ENCODE peak calls at places on chromosome 17, in seven cellular contexts. One of them, this sample, is unnamed.

GRCh38 chr17:67238976-67239375 is 6.0 kb downstream of the HELZ start:
- DNase-seq in stimulated activated CD8-positive, alpha-beta memory T cell treated with anti-CD3 and anti-CD28 coated beads, Interleukin-2, amount 100 ng/mL, for 1 hour: no peak
- DNase-seq in HFF-Myc: no peak
- DNase-seq in activated CD8-positive, alpha-beta memory T cell treated with anti-CD3 and anti-CD28 coated beads for 4 hours: no peak
- DNase-seq in body of pancreas: no peak
- DNase-seq in NCI-H1694 treated with DMSO at 0.1 percent for 48 hours: no peak
- DNase-seq in CD4-positive, alpha-beta T cell: no peak
- DNase-seq in this sample: no peak

GRCh38 chr17:41486809-41487530 is 2.7 kb downstream of the KRT36 start:
- DNase-seq in CD4-positive, alpha-beta T cell: no peak
- DNase-seq in NCI-H1694 treated with DMSO at 0.1 percent for 48 hours: no peak
- DNase-seq in HFF-Myc: no peak
- DNase-seq in stimulated activated CD8-positive, alpha-beta memory T cell treated with anti-CD3 and anti-CD28 coated beads, Interleukin-2, amount 100 ng/mL, for 1 hour: no peak
- DNase-seq in activated CD8-positive, alpha-beta memory T cell treated with anti-CD3 and anti-CD28 coated beads for 4 hours: no peak
- DNase-seq in body of pancreas: peak
- DNase-seq in this sample: no peak

GRCh38 chr17:43768382-43768781 is 9.8 kb upstream of the SOST start:
- DNase-seq in CD4-positive, alpha-beta T cell: no peak
- DNase-seq in body of pancreas: no peak
- DNase-seq in stimulated activated CD8-positive, alpha-beta memory T cell treated with anti-CD3 and anti-CD28 coated beads, Interleukin-2, amount 100 ng/mL, for 1 hour: no peak
- DNase-seq in activated CD8-positive, alpha-beta memory T cell treated with anti-CD3 and anti-CD28 coated beads for 4 hours: no peak
- DNase-seq in NCI-H1694 treated with DMSO at 0.1 percent for 48 hours: no peak
- DNase-seq in HFF-Myc: no peak
- DNase-seq in this sample: peak

GRCh38 chr17:71085238-71086033 is 916.1 kb downstream of the KCNJ2 start:
- DNase-seq in HFF-Myc: no peak
- DNase-seq in activated CD8-positive, alpha-beta memory T cell treated with anti-CD3 and anti-CD28 coated beads for 4 hours: no peak
- DNase-seq in CD4-positive, alpha-beta T cell: no peak
- DNase-seq in body of pancreas: peak
- DNase-seq in NCI-H1694 treated with DMSO at 0.1 percent for 48 hours: no peak
- DNase-seq in stimulated activated CD8-positive, alpha-beta memory T cell treated with anti-CD3 and anti-CD28 coated beads, Interleukin-2, amount 100 ng/mL, for 1 hour: no peak
- DNase-seq in this sample: peak

GRCh38 chr17:82238562-82239201 is 9.8 kb downstream of the SLC16A3 start:
- DNase-seq in CD4-positive, alpha-beta T cell: peak
- DNase-seq in stimulated activated CD8-positive, alpha-beta memory T cell treated with anti-CD3 and anti-CD28 coated beads, Interleukin-2, amount 100 ng/mL, for 1 hour: no peak
- DNase-seq in body of pancreas: peak
- DNase-seq in activated CD8-positive, alpha-beta memory T cell treated with anti-CD3 and anti-CD28 coated beads for 4 hours: peak
- DNase-seq in HFF-Myc: peak
- DNase-seq in NCI-H1694 treated with DMSO at 0.1 percent for 48 hours: no peak
- DNase-seq in this sample: no peak

GRCh38 chr17:9002610-9003354 is 18.5 kb upstream of the NTN1 start:
- DNase-seq in stimulated activated CD8-positive, alpha-beta memory T cell treated with anti-CD3 and anti-CD28 coated beads, Interleukin-2, amount 100 ng/mL, for 1 hour: no peak
- DNase-seq in NCI-H1694 treated with DMSO at 0.1 percent for 48 hours: no peak
- DNase-seq in CD4-positive, alpha-beta T cell: no peak
- DNase-seq in body of pancreas: peak
- DNase-seq in HFF-Myc: no peak
- DNase-seq in activated CD8-positive, alpha-beta memory T cell treated with anti-CD3 and anti-CD28 coated beads for 4 hours: no peak
- DNase-seq in this sample: no peak

GRCh38 chr17:65627892-65628622 is 66.6 kb upstream of the AXIN2 start:
- DNase-seq in stimulated activated CD8-positive, alpha-beta memory T cell treated with anti-CD3 and anti-CD28 coated beads, Interleukin-2, amount 100 ng/mL, for 1 hour: no peak
- DNase-seq in activated CD8-positive, alpha-beta memory T cell treated with anti-CD3 and anti-CD28 coated beads for 4 hours: no peak
- DNase-seq in body of pancreas: peak
- DNase-seq in HFF-Myc: peak
- DNase-seq in NCI-H1694 treated with DMSO at 0.1 percent for 48 hours: no peak
- DNase-seq in CD4-positive, alpha-beta T cell: no peak
- DNase-seq in this sample: no peak

GRCh38 chr17:64205804-64206203 is 57.3 kb downstream of the TEX2 start:
- DNase-seq in NCI-H1694 treated with DMSO at 0.1 percent for 48 hours: no peak
- DNase-seq in HFF-Myc: no peak
- DNase-seq in CD4-positive, alpha-beta T cell: no peak
- DNase-seq in stimulated activated CD8-positive, alpha-beta memory T cell treated with anti-CD3 and anti-CD28 coated beads, Interleukin-2, amount 100 ng/mL, for 1 hour: no peak
- DNase-seq in activated CD8-positive, alpha-beta memory T cell treated with anti-CD3 and anti-CD28 coated beads for 4 hours: no peak
- DNase-seq in body of pancreas: no peak
- DNase-seq in this sample: no peak

GRCh38 chr17:40598928-40599627 is 33.8 kb upstream of the CCR7 start:
- DNase-seq in HFF-Myc: no peak
- DNase-seq in activated CD8-positive, alpha-beta memory T cell treated with anti-CD3 and anti-CD28 coated beads for 4 hours: no peak
- DNase-seq in CD4-positive, alpha-beta T cell: peak
- DNase-seq in NCI-H1694 treated with DMSO at 0.1 percent for 48 hours: no peak
- DNase-seq in body of pancreas: no peak
- DNase-seq in stimulated activated CD8-positive, alpha-beta memory T cell treated with anti-CD3 and anti-CD28 coated beads, Interleukin-2, amount 100 ng/mL, for 1 hour: no peak
- DNase-seq in this sample: peak

GRCh38 chr17:40404003-40404402 is 13.7 kb downstream of the TOP2A start:
- DNase-seq in stimulated activated CD8-positive, alpha-beta memory T cell treated with anti-CD3 and anti-CD28 coated beads, Interleukin-2, amount 100 ng/mL, for 1 hour: no peak
- DNase-seq in HFF-Myc: no peak
- DNase-seq in CD4-positive, alpha-beta T cell: no peak
- DNase-seq in body of pancreas: no peak
- DNase-seq in activated CD8-positive, alpha-beta memory T cell treated with anti-CD3 and anti-CD28 coated beads for 4 hours: no peak
- DNase-seq in NCI-H1694 treated with DMSO at 0.1 percent for 48 hours: no peak
- DNase-seq in this sample: no peak

GRCh38 chr17:28008526-28008925 is 34.0 kb upstream of the NLK start:
- DNase-seq in activated CD8-positive, alpha-beta memory T cell treated with anti-CD3 and anti-CD28 coated beads for 4 hours: no peak
- DNase-seq in stimulated activated CD8-positive, alpha-beta memory T cell treated with anti-CD3 and anti-CD28 coated beads, Interleukin-2, amount 100 ng/mL, for 1 hour: no peak
- DNase-seq in HFF-Myc: peak
- DNase-seq in CD4-positive, alpha-beta T cell: no peak
- DNase-seq in NCI-H1694 treated with DMSO at 0.1 percent for 48 hours: no peak
- DNase-seq in body of pancreas: peak
- DNase-seq in this sample: no peak

GRCh38 chr17:50534222-50534978 is 1.9 kb downstream of the EPN3 start:
- DNase-seq in NCI-H1694 treated with DMSO at 0.1 percent for 48 hours: no peak
- DNase-seq in body of pancreas: peak
- DNase-seq in activated CD8-positive, alpha-beta memory T cell treated with anti-CD3 and anti-CD28 coated beads for 4 hours: no peak
- DNase-seq in HFF-Myc: no peak
- DNase-seq in CD4-positive, alpha-beta T cell: no peak
- DNase-seq in stimulated activated CD8-positive, alpha-beta memory T cell treated with anti-CD3 and anti-CD28 coated beads, Interleukin-2, amount 100 ng/mL, for 1 hour: no peak
- DNase-seq in this sample: no peak

GRCh38 chr17:78356163-78356713 is 3.6 kb downstream of the SOCS3 start:
- DNase-seq in HFF-Myc: peak
- DNase-seq in body of pancreas: no peak
- DNase-seq in NCI-H1694 treated with DMSO at 0.1 percent for 48 hours: no peak
- DNase-seq in activated CD8-positive, alpha-beta memory T cell treated with anti-CD3 and anti-CD28 coated beads for 4 hours: peak
- DNase-seq in stimulated activated CD8-positive, alpha-beta memory T cell treated with anti-CD3 and anti-CD28 coated beads, Interleukin-2, amount 100 ng/mL, for 1 hour: peak
- DNase-seq in CD4-positive, alpha-beta T cell: peak
- DNase-seq in this sample: no peak

GRCh38 chr17:69451416-69452394 is 37.2 kb downstream of the MAP2K6 start:
- DNase-seq in NCI-H1694 treated with DMSO at 0.1 percent for 48 hours: no peak
- DNase-seq in CD4-positive, alpha-beta T cell: no peak
- DNase-seq in HFF-Myc: no peak
- DNase-seq in stimulated activated CD8-positive, alpha-beta memory T cell treated with anti-CD3 and anti-CD28 coated beads, Interleukin-2, amount 100 ng/mL, for 1 hour: no peak
- DNase-seq in body of pancreas: no peak
- DNase-seq in activated CD8-positive, alpha-beta memory T cell treated with anti-CD3 and anti-CD28 coated beads for 4 hours: no peak
- DNase-seq in this sample: no peak

GRCh38 chr17:77310336-77310735 is 169.6 kb downstream of the SEC14L1 start:
- DNase-seq in body of pancreas: no peak
- DNase-seq in NCI-H1694 treated with DMSO at 0.1 percent for 48 hours: no peak
- DNase-seq in stimulated activated CD8-positive, alpha-beta memory T cell treated with anti-CD3 and anti-CD28 coated beads, Interleukin-2, amount 100 ng/mL, for 1 hour: no peak
- DNase-seq in HFF-Myc: no peak
- DNase-seq in activated CD8-positive, alpha-beta memory T cell treated with anti-CD3 and anti-CD28 coated beads for 4 hours: no peak
- DNase-seq in CD4-positive, alpha-beta T cell: no peak
- DNase-seq in this sample: no peak

This sample was measured in pons.